ENCODE peak calls at places on chromosomes 6 and 20, in eight cellular contexts. X, N, T, H, O, F, J and W are unnamed samples.

GRCh38 chr6:659179-659578 is 2.3 kb upstream of the HUS1B start:
- DNase-seq in H (no peak), X (no peak), F (no peak), N (no peak), T (no peak), J (no peak), O (no peak), W (no peak)

GRCh38 chr6:100617633-100618348 is 153.1 kb upstream of the SIM1 start:
- DNase-seq in F (no peak), O (no peak), X (no peak), H (no peak), N (peak; percentile 14), T (no peak), J (no peak), W (no peak)

GRCh38 chr20:3701061-3701998 is 11.1 kb downstream of the SIGLEC1 start:
- DNase-seq in O (no peak), J (no peak), T (no peak), X (no peak), N (no peak), H (no peak), F (no peak), W (no peak)

GRCh38 chr6:128438311-128438916 is 82.0 kb downstream of the PTPRK start:
- DNase-seq in O (no peak), X (no peak), T (no peak), F (no peak), J (no peak), N (no peak), H (no peak), W (no peak)

GRCh38 chr20:23162887-23163286 is 76.8 kb upstream of the CD93 start:
- DNase-seq in O (no peak), F (no peak), X (peak; percentile 17), N (no peak), J (no peak), H (no peak), T (no peak), W (no peak)

GRCh38 chr20:50110141-50111047 is 2.6 kb downstream of the UBE2V1 start:
- DNase-seq in O (no peak), H (peak; percentile 83), T (no peak), J (no peak), N (no peak), F (no peak), X (peak; percentile 58), W (peak; percentile 36)

GRCh38 chr20:25273046-25273445 is 25.2 kb downstream of the PYGB start:
- DNase-seq in H (no peak), O (no peak), F (no peak), J (no peak), T (no peak), X (no peak), N (no peak), W (no peak)

GRCh38 chr6:71040841-71041240 is 84.0 kb upstream of the B3GAT2 start:
- DNase-seq in N (no peak), H (no peak), O (no peak), T (no peak), X (no peak), F (no peak), J (no peak), W (no peak)

GRCh38 chr6:154848580-154848979 is 115.4 kb downstream of the SCAF8 start:
- DNase-seq in O (no peak), X (no peak), N (no peak), F (no peak), J (no peak), H (no peak), T (no peak), W (no peak)

GRCh38 chr6:131061771-131062160 is 1.3 kb downstream of the EPB41L2 start:
- DNase-seq in X (no peak), H (peak; percentile 27), T (no peak), O (peak; percentile 10), N (no peak), F (no peak), J (no peak), W (no peak)

GRCh38 chr20:48523191-48523757 is 304.5 kb downstream of the PREX1 start:
- DNase-seq in O (peak; percentile 50), N (peak; percentile 77), F (peak; percentile 74), X (no peak), T (no peak), H (peak; percentile 50), J (no peak), W (peak; percentile 64)

GRCh38 chr6:170297577-170298330 is 6.9 kb upstream of the DLL1 start:
- DNase-seq in T (no peak), X (no peak), O (no peak), J (no peak), F (no peak), N (no peak), H (no peak), W (no peak)

GRCh38 chr20:36145877-36146707 is 8.4 kb upstream of the EPB41L1 start:
- DNase-seq in T (no peak), O (peak; percentile 34), H (peak; percentile 64), X (no peak), J (no peak), N (no peak), F (peak; percentile 51), W (peak; percentile 4)

GRCh38 chr6:132673376-132674094 is 14.6 kb upstream of the TAAR1 start:
- DNase-seq in T (no peak), X (no peak), F (no peak), J (no peak), H (no peak), N (no peak), O (no peak), W (no peak)

GRCh38 chr6:45566882-45567281 is 189.1 kb upstream of the SUPT3H start:
- DNase-seq in H (no peak), T (no peak), N (peak; percentile 61), F (peak; percentile 42), O (no peak), J (no peak), X (no peak), W (peak; percentile 86)

GRCh38 chr6:12751694-12752304 is 35.2 kb downstream of the PHACTR1 start:
- DNase-seq in F (peak; percentile 54), H (peak; percentile 50), J (no peak), X (peak; percentile 27), N (peak; percentile 47), T (no peak), O (peak; percentile 60), W (peak; percentile 60)

GRCh38 chr20:17969276-17969883 is 562 bp downstream of the MGME1 start:
- DNase-seq in F (peak; percentile 43), J (peak; percentile 30), H (peak; percentile 64), X (peak; percentile 63), T (peak; percentile 15), N (peak; percentile 51), O (peak; percentile 35), W (no peak)

GRCh38 chr6:25945175-25945574 is 14.7 kb upstream of the SLC17A2 start:
- DNase-seq in T (no peak), J (no peak), H (peak; percentile 84), X (no peak), O (no peak), N (no peak), F (no peak), W (no peak)

GRCh38 chr6:140225587-140226438 is 851.4 kb upstream of the CITED2 start:
- DNase-seq in J (no peak), T (no peak), F (no peak), H (no peak), O (no peak), X (no peak), N (no peak), W (no peak)

GRCh38 chr6:151370509-151371078 is 20.8 kb downstream of the ZBTB2 start:
- DNase-seq in X (no peak), O (peak; percentile 14), T (no peak), H (no peak), J (no peak), N (no peak), F (no peak), W (peak; percentile 16)

GRCh38 chr6:128350416-128351254 is 169.8 kb downstream of the PTPRK start:
- DNase-seq in F (no peak), J (no peak), O (no peak), T (no peak), H (no peak), X (no peak), N (peak; percentile 56), W (peak; percentile 69)

GRCh38 chr6:56649053-56649769 is 6.5 kb upstream of the DST start:
- DNase-seq in T (no peak), F (no peak), H (no peak), X (no peak), N (no peak), O (peak; percentile 9), J (no peak), W (no peak)

GRCh38 chr6:138970856-138971425 is 17.1 kb downstream of the REPS1 start:
- DNase-seq in F (no peak), H (peak; percentile 25), J (no peak), O (peak; percentile 67), X (no peak), N (peak; percentile 88), T (no peak), W (peak; percentile 61)

GRCh38 chr6:92011681-92012245 is 1407.6 kb downstream of the EPHA7 start:
- DNase-seq in F (no peak), X (no peak), H (no peak), J (no peak), N (no peak), T (no peak), O (no peak), W (no peak)

GRCh38 chr6:48147101-48147500 is 36.1 kb upstream of the PTCHD4 start:
- DNase-seq in X (no peak), H (no peak), F (no peak), J (no peak), N (no peak), T (no peak), O (no peak), W (no peak)

GRCh38 chr20:34703573-34704176 is 469 bp upstream of the TP53INP2 start:
- DNase-seq in X (peak; percentile 63), T (no peak), J (no peak), H (no peak), N (peak; percentile 29), O (no peak), F (peak; percentile 18), W (no peak)

GRCh38 chr6:43774776-43775583 is 5.0 kb downstream of the VEGFA start:
- DNase-seq in N (peak; percentile 78), O (peak; percentile 91), X (peak; percentile 85), H (peak; percentile 73), F (peak; percentile 81), J (peak; percentile 25), T (peak; percentile 50), W (peak; percentile 56)

GRCh38 chr6:161486326-161486725 is 212.5 kb upstream of the AGPAT4 start:
- DNase-seq in J (no peak), N (peak; percentile 64), X (no peak), T (no peak), H (no peak), O (no peak), F (peak; percentile 17), W (peak; percentile 93)

GRCh38 chr6:157383471-157383870 is 2.5 kb downstream of the ZDHHC14 start:
- DNase-seq in N (no peak), X (no peak), H (no peak), T (no peak), O (no peak), J (no peak), F (no peak), W (no peak)

GRCh38 chr6:81901589-81901988 is 149.1 kb upstream of the TENT5A start:
- DNase-seq in F (no peak), X (no peak), J (no peak), O (no peak), N (no peak), T (no peak), H (no peak), W (no peak)

GRCh38 chr6:93992976-93993375 is 573.6 kb upstream of the EPHA7 start:
- DNase-seq in T (no peak), N (no peak), X (no peak), J (no peak), O (no peak), F (no peak), H (no peak), W (peak; percentile 0)

GRCh38 chr20:40532103-40532502 is 156.9 kb downstream of the MAFB start:
- DNase-seq in H (peak; percentile 14), X (no peak), J (no peak), T (no peak), F (no peak), O (no peak), N (peak; percentile 41), W (no peak)

GRCh38 chr20:57001126-57001767 is 265.2 kb downstream of the BMP7 start:
- DNase-seq in F (no peak), O (no peak), J (no peak), X (no peak), T (no peak), H (no peak), N (no peak), W (no peak)

GRCh38 chr6:97958143-97958542 is 675.1 kb upstream of the MMS22L start:
- DNase-seq in T (no peak), J (no peak), O (no peak), H (no peak), N (peak; percentile 67), F (no peak), X (no peak), W (no peak)